ENCODE peak calls at places on chromosomes 2 and 18, in ten cellular contexts. Q, U, A, C, N, J, R, V, T and Y are unnamed samples.
A peak's percentile ranks its signal among the peaks of the same experiment; 100 is the strongest.

GRCh38 chr18:76458522-76459311 is 36.3 kb downstream of the ZNF516 start:
- DNase-seq in Q (no peak), U (no peak), A (peak; percentile 27), C (no peak), N (no peak), J (no peak), R (no peak), V (no peak), T (no peak), Y (no peak)

GRCh38 chr2:41580806-41581205 is 467.0 kb upstream of the PKDCC start:
- DNase-seq in Q (no peak), U (no peak), A (no peak), C (no peak), N (no peak), J (no peak), R (no peak), V (no peak), T (no peak), Y (no peak)

GRCh38 chr2:236369606-236370005 is 105.4 kb upstream of the ASB18 start:
- DNase-seq in Q (no peak), U (no peak), A (no peak), C (no peak), N (no peak), J (no peak), R (peak; percentile 85), V (no peak), T (no peak), Y (no peak)

GRCh38 chr18:41809652-41810051 is 145.4 kb upstream of the PIK3C3 start:
- DNase-seq in Q (no peak), U (no peak), A (no peak), C (no peak), N (no peak), J (no peak), R (no peak), V (no peak), T (no peak), Y (no peak)

GRCh38 chr2:88452980-88453582 is 588 bp upstream of the FOXI3 start:
- DNase-seq in Q (no peak), U (peak; percentile 34), A (peak; percentile 58), C (no peak), N (peak; percentile 26), J (no peak), R (no peak), V (no peak), T (no peak), Y (no peak)

GRCh38 chr2:238100821-238101771 is 956 bp downstream of the ESPNL start:
- DNase-seq in Q (no peak), U (no peak), A (peak; percentile 52), C (peak; percentile 11), N (no peak), J (no peak), R (no peak), V (no peak), T (no peak), Y (no peak)

GRCh38 chr2:42223822-42224268 is 54.7 kb downstream of the EML4 start:
- DNase-seq in Q (peak; percentile 67), U (no peak), A (no peak), C (no peak), N (peak; percentile 48), J (no peak), R (no peak), V (no peak), T (no peak), Y (no peak)

GRCh38 chr2:14235667-14236066 is 396.9 kb upstream of the LRATD1 start:
- DNase-seq in Q (no peak), U (no peak), A (no peak), C (no peak), N (no peak), J (no peak), R (no peak), V (no peak), T (no peak), Y (no peak)

GRCh38 chr2:163266772-163267171 is 428.2 kb upstream of the KCNH7 start:
- DNase-seq in Q (peak; percentile 81), U (no peak), A (no peak), C (no peak), N (peak; percentile 97), J (peak; percentile 51), R (no peak), V (no peak), T (no peak), Y (peak; percentile 81)

GRCh38 chr2:111030271-111030891 is 90.3 kb upstream of the BCL2L11 start:
- DNase-seq in Q (no peak), U (no peak), A (peak; percentile 43), C (no peak), N (no peak), J (peak; percentile 51), R (no peak), V (no peak), T (no peak), Y (no peak)

GRCh38 chr2:2007551-2008501 is 263.5 kb upstream of the PXDN start:
- DNase-seq in Q (no peak), U (no peak), A (peak; percentile 62), C (no peak), N (no peak), J (no peak), R (no peak), V (no peak), T (no peak), Y (no peak)

GRCh38 chr2:32061973-32062861 is 1.1 kb upstream of the SPAST start:
- DNase-seq in Q (peak; percentile 19), U (peak; percentile 14), A (peak; percentile 55), C (no peak), N (peak; percentile 77), J (no peak), R (peak; percentile 67), V (no peak), T (no peak), Y (no peak)

GRCh38 chr2:126368778-126369177 is 287.2 kb upstream of the GYPC start:
- DNase-seq in Q (no peak), U (no peak), A (no peak), C (no peak), N (no peak), J (no peak), R (no peak), V (no peak), T (no peak), Y (no peak)

GRCh38 chr2:196234672-196235071 is 63.3 kb upstream of the STK17B start:
- DNase-seq in Q (peak; percentile 76), U (no peak), A (no peak), C (peak; percentile 55), N (peak; percentile 87), J (no peak), R (peak; percentile 92), V (no peak), T (peak; percentile 41), Y (no peak)

GRCh38 chr2:66306488-66306887 is 128.4 kb upstream of the MEIS1 start:
- DNase-seq in Q (no peak), U (no peak), A (no peak), C (no peak), N (no peak), J (no peak), R (no peak), V (no peak), T (no peak), Y (no peak)

GRCh38 chr2:102206666-102207341 is 20.0 kb downstream of the IL1RL2 start:
- DNase-seq in Q (no peak), U (no peak), A (no peak), C (no peak), N (no peak), J (no peak), R (no peak), V (no peak), T (no peak), Y (no peak)

GRCh38 chr18:13217971-13218375 is 587 bp upstream of the LDLRAD4 start:
- DNase-seq in Q (no peak), U (peak; percentile 30), A (peak; percentile 68), C (peak; percentile 23), N (no peak), J (no peak), R (no peak), V (peak; percentile 88), T (no peak), Y (no peak)

GRCh38 chr2:231922311-231922710 is 3.9 kb downstream of the NPPC start:
- DNase-seq in Q (no peak), U (no peak), A (no peak), C (no peak), N (no peak), J (no peak), R (no peak), V (peak; percentile 44), T (no peak), Y (no peak)

GRCh38 chr18:11042247-11042646 is 107.1 kb downstream of the PIEZO2 start:
- DNase-seq in Q (peak; percentile 84), U (no peak), A (no peak), C (no peak), N (no peak), J (no peak), R (peak; percentile 30), V (no peak), T (no peak), Y (no peak)

GRCh38 chr2:18345848-18346247 is 214.6 kb downstream of the RDH14 start:
- DNase-seq in Q (peak; percentile 72), U (no peak), A (no peak), C (no peak), N (peak; percentile 47), J (peak; percentile 55), R (peak; percentile 34), V (no peak), T (no peak), Y (no peak)

GRCh38 chr18:48743046-48743445 is 204.2 kb downstream of the CTIF start:
- DNase-seq in Q (peak; percentile 71), U (no peak), A (no peak), C (no peak), N (peak; percentile 90), J (no peak), R (no peak), V (peak; percentile 86), T (no peak), Y (peak; percentile 49)

GRCh38 chr2:135960598-135961551 is 24.6 kb downstream of the DARS1 start:
- DNase-seq in Q (peak; percentile 80), U (no peak), A (no peak), C (no peak), N (no peak), J (no peak), R (no peak), V (no peak), T (no peak), Y (no peak)

GRCh38 chr2:235384624-235385023 is 109.2 kb upstream of the AGAP1 start:
- DNase-seq in Q (no peak), U (no peak), A (peak; percentile 56), C (no peak), N (no peak), J (no peak), R (no peak), V (no peak), T (no peak), Y (no peak)

GRCh38 chr2:42974697-42975357 is 182.4 kb upstream of the HAAO start:
- DNase-seq in Q (peak; percentile 63), U (peak; percentile 72), A (peak; percentile 96), C (peak; percentile 66), N (peak; percentile 79), J (no peak), R (peak; percentile 78), V (peak; percentile 93), T (peak; percentile 21), Y (peak; percentile 59)

GRCh38 chr18:58249677-58250076 is 205.7 kb downstream of the NEDD4L start:
- DNase-seq in Q (peak; percentile 17), U (no peak), A (no peak), C (no peak), N (peak; percentile 47), J (no peak), R (no peak), V (no peak), T (no peak), Y (peak; percentile 53)

GRCh38 chr18:2960983-2961696 is 51.8 kb downstream of the LPIN2 start:
- DNase-seq in Q (peak; percentile 29), U (no peak), A (no peak), C (no peak), N (no peak), J (no peak), R (no peak), V (no peak), T (no peak), Y (no peak)

GRCh38 chr18:78607784-78608183 is 371.8 kb upstream of the SALL3 start:
- DNase-seq in Q (no peak), U (no peak), A (no peak), C (no peak), N (no peak), J (no peak), R (no peak), V (no peak), T (no peak), Y (no peak)

GRCh38 chr18:72942766-72943165 is 75.0 kb upstream of the NETO1 start:
- DNase-seq in Q (no peak), U (no peak), A (no peak), C (no peak), N (no peak), J (no peak), R (no peak), V (no peak), T (no peak), Y (no peak)